ENCODE peak calls at places on chromosomes 5 and 9, in nine cellular contexts. G is A549, T is tibial nerve, N is stomach, F is sigmoid colon, U is ovary, J is K562, Q is H1, Z is transverse colon. O is an unnamed sample. For H3K4me1 and H3K9me3, the result is how much of the 10 kb centered on the place peaks cover.

GRCh38 chr9:4538621-4539020 is 48.4 kb downstream of the SLC1A1 start:
- DNase-seq in T (no peak), Z (no peak), F (no peak), U (no peak), J (no peak), N (no peak), Q (no peak), G (no peak), O (no peak)

GRCh38 chr9:115593587-115594091 is 475.7 kb upstream of the TNC start:
- DNase-seq in Q (peak), Z (no peak), U (no peak), N (no peak), G (peak), J (peak), T (no peak), F (no peak), O (no peak)

GRCh38 chr5:111017731-111018130 is 53.8 kb upstream of the TSLP start:
- DNase-seq in J (no peak), T (no peak), G (no peak), Z (no peak), Q (no peak), N (no peak), U (no peak), F (no peak), O (no peak)

GRCh38 chr5:36569456-36569855 is 37.0 kb upstream of the SLC1A3 start:
- DNase-seq in J (no peak), G (no peak), U (peak), N (no peak), Q (no peak), T (no peak), F (no peak), Z (no peak), O (no peak)

GRCh38 chr9:87336407-87336806 is 161.3 kb upstream of the DAPK1 start:
- DNase-seq in G (peak), F (no peak), Z (no peak), N (no peak), T (no peak), J (peak), U (no peak), Q (no peak), O (peak)

GRCh38 chr9:3329361-3329760 is 196.4 kb downstream of the RFX3 start:
- DNase-seq in T (no peak), G (no peak), F (no peak), Z (no peak), Q (no peak), J (no peak), U (no peak), N (no peak), O (no peak)

GRCh38 chr5:109486200-109486804 is 76.5 kb upstream of the PJA2 start:
- DNase-seq in Z (no peak), J (no peak), N (no peak), G (no peak), U (no peak), F (no peak), T (no peak), Q (no peak), O (no peak)

GRCh38 chr5:135835766-135836165 is 1.3 kb downstream of the SLC25A48 start:
- DNase-seq in J (no peak), N (no peak), T (no peak), F (no peak), Q (peak), G (no peak), Z (no peak), U (no peak), O (no peak)

GRCh38 chr5:9596833-9597232 is 33.3 kb downstream of the TAS2R1 start:
- DNase-seq in G (no peak), T (no peak), U (no peak), N (no peak), F (no peak), Q (no peak), Z (no peak), J (no peak), O (peak)

GRCh38 chr5:171415115-171415730 is 4.2 kb upstream of the FGF18 start:
- DNase-seq in N (no peak), J (no peak), F (no peak), Z (no peak), U (no peak), T (no peak), G (no peak), Q (peak), O (peak)

GRCh38 chr5:173075137-173075868 is 19.2 kb downstream of the CREBRF start:
- DNase-seq in Z (no peak), N (no peak), Q (no peak), J (no peak), T (no peak), U (no peak), F (no peak), G (no peak), O (no peak)

GRCh38 chr9:16120727-16121126 is 567.9 kb downstream of the CCDC171 start:
- DNase-seq in G (no peak), Z (no peak), U (no peak), T (no peak), Q (no peak), J (no peak), F (no peak), N (no peak), O (no peak)

GRCh38 chr9:16119261-16119660 is 566.4 kb downstream of the CCDC171 start:
- DNase-seq in N (no peak), G (no peak), Z (no peak), Q (no peak), U (no peak), F (no peak), J (no peak), T (no peak), O (no peak)

GRCh38 chr9:16119861-16120641 is 567.2 kb downstream of the CCDC171 start:
- DNase-seq in F (no peak), T (no peak), J (no peak), Q (no peak), N (no peak), U (no peak), G (no peak), Z (no peak), O (no peak)

GRCh38 chr9:16121168-16121567 is 568.3 kb downstream of the CCDC171 start:
- DNase-seq in U (no peak), J (no peak), T (no peak), F (no peak), Q (no peak), Z (no peak), G (no peak), N (no peak), O (no peak)

DNA sequence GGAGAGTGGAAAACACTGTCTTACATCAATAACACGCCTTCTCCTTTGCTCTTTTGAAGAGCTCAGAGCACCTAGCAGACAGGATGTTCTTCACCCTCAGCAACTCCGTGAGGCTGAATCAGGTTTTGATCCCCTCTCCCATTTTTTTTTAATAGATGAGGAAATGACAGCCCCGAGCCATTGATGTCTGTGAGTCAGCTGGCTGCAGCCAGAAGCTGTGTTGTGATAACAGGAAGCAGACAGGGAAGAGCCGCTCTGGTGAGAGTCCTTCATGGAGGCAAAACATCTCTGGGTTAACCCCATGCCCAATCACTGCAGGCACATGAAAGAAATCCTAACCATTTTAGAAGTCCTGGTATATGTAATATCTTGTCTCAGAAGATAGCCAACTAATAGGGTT is 568.8 kb downstream of the CCDC171 start:
- DNase-seq in F (no peak), J (no peak), G (no peak), U (no peak), T (no peak), Q (no peak), N (no peak), Z (no peak), O (no peak)
- TF ChIP-seq EP300 in F (no peak), J (no peak), G (no peak), U (no peak), T (no peak), Q (no peak), N (no peak), Z (no peak), O (no peak)

GRCh38 chr9:133129001-133129799 is 8.2 kb upstream of the RALGDS start:
- DNase-seq in T (no peak), G (no peak), Z (peak), U (no peak), N (no peak), Q (no peak), F (no peak), J (no peak), O (no peak)

GRCh38 chr9:133133680-133134418 is 12.8 kb upstream of the RALGDS start:
- DNase-seq in G (peak), J (peak), Q (no peak), Z (peak), F (peak), U (peak), N (peak), T (peak), O (peak)

GRCh38 chr9:133130721-133131244 is 9.7 kb upstream of the RALGDS start:
- DNase-seq in F (no peak), N (no peak), U (no peak), T (no peak), J (no peak), G (no peak), Z (peak), Q (no peak), O (no peak)

GRCh38 chr9:133132174-133132573 is 11.1 kb upstream of the RALGDS start:
- DNase-seq in G (no peak), N (no peak), F (no peak), T (no peak), Q (no peak), J (no peak), Z (no peak), U (no peak), O (no peak)

GRCh38 chr9:133131506-133131905 is 10.5 kb upstream of the RALGDS start:
- DNase-seq in T (no peak), U (no peak), J (no peak), G (no peak), Z (no peak), N (no peak), F (no peak), Q (no peak), O (no peak)
- H3K4me1 ChIP-seq in T (half or more), U (under half), J (half or more), G (half or more), Z (half or more), N (half or more), F (half or more), Q (under half), O (half or more)

GRCh38 chr9:36835271-36835996 is 198.6 kb downstream of the PAX5 start:
- DNase-seq in J (no peak), Q (no peak), G (no peak), T (no peak), N (no peak), Z (no peak), U (no peak), F (peak), O (no peak)

GRCh38 chr9:36839131-36839885 is 194.8 kb downstream of the PAX5 start:
- DNase-seq in T (no peak), U (no peak), J (no peak), G (no peak), Q (no peak), F (no peak), N (no peak), Z (no peak), O (no peak)

GRCh38 chr9:36836486-36836885 is 197.6 kb downstream of the PAX5 start:
- DNase-seq in J (no peak), U (no peak), T (no peak), G (no peak), F (no peak), Z (no peak), N (no peak), Q (no peak), O (no peak)

GRCh38 chr9:36834736-36835135 is 199.3 kb downstream of the PAX5 start:
- DNase-seq in Q (no peak), U (no peak), J (no peak), F (peak), G (no peak), Z (no peak), T (no peak), N (no peak), O (no peak)

GRCh38 chr9:36837431-36838405 is 196.3 kb downstream of the PAX5 start:
- DNase-seq in J (no peak), Q (no peak), U (no peak), T (no peak), Z (no peak), N (no peak), F (no peak), G (no peak), O (no peak)
- H3K9me3 ChIP-seq in J (under half), Q (under half), U (under half), T (under half), Z (under half), N (under half), F (under half), G (under half), O (under half)

GRCh38 chr9:134192311-134192950 is 28.1 kb upstream of the RNU6ATAC start:
- DNase-seq in T (no peak), N (no peak), F (peak), U (peak), Q (no peak), J (no peak), Z (no peak), G (no peak), O (no peak)

GRCh38 chr9:134189475-134190231 is 25.3 kb upstream of the RNU6ATAC start:
- DNase-seq in J (peak), N (no peak), T (peak), Q (no peak), Z (no peak), U (peak), G (no peak), F (peak), O (no peak)

GRCh38 chr9:134190232-134191121 is 26.1 kb upstream of the RNU6ATAC start:
- DNase-seq in N (no peak), F (peak), Z (no peak), J (no peak), U (peak), Q (no peak), T (peak), G (no peak), O (no peak)

GRCh38 chr9:134192951-134193731 is 28.8 kb upstream of the RNU6ATAC start:
- DNase-seq in J (no peak), T (peak), G (no peak), U (peak), N (no peak), Q (no peak), Z (no peak), F (peak), O (no peak)

DNA sequence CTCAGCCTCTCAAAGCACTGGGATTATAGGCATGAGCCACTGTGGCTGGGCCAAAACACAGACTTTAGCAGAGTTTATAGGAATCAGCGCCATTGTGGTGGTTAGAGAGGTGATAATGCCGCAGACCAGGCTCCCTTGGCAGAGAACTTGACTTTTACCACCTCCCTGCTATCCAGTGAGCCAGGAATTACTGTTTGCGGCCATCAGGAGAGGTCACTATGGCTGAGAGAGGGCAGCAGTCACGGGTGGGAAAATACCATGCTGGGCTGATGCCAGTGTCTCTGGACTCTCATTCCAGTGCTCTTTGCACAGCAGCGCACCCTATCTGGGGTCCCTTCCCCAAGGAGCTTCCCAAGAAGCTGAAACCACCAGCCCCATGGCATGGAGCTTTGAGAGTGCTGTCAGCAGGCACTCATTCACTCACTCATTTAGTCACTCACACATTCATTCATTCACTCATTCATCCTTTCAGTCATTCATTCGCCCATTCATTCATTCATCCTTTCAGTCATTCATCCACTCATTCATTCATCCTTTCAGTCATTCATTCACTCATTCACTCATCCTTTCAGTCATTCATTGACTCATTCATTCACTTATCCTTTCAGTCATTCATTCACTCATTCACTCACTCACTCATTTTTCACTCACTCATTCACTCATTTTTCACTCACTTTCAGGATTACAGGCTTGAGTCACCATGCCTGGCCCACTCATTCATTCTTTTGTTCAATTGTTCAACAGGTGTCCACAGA is 27.3 kb upstream of the RNU6ATAC start:
- DNase-seq in N (no peak), T (peak), Z (no peak), G (no peak), J (no peak), Q (no peak), U (no peak), F (peak), O (no peak)
- TF ChIP-seq EP300 in N (no peak), T (no peak), Z (no peak), G (no peak), J (no peak), Q (no peak), U (no peak), F (no peak), O (no peak)

O was measured in esophagus muscularis mucosa.